ENCODE peak calls at places on chromosomes 6 and 20, in seven cellular contexts. One of them, this sample, is unnamed.

GRCh38 chr20:32439132-32439829 is 81.2 kb downstream of the ASXL1 start:
- DNase-seq in K562: no peak
- DNase-seq in breast epithelium: peak; percentile 13
- DNase-seq in cardiac muscle cell: peak; percentile 44
- DNase-seq in keratinocyte: no peak
- DNase-seq in OCI-LY7: no peak
- DNase-seq in astrocyte: peak; percentile 73
- DNase-seq in this sample: peak; percentile 53

GRCh38 chr6:134128146-134128545 is 75.7 kb upstream of the SLC2A12 start:
- DNase-seq in K562: no peak
- DNase-seq in breast epithelium: no peak
- DNase-seq in cardiac muscle cell: no peak
- DNase-seq in keratinocyte: no peak
- DNase-seq in OCI-LY7: no peak
- DNase-seq in astrocyte: no peak
- DNase-seq in this sample: no peak

GRCh38 chr20:63961664-63962425 is 5.6 kb upstream of the UCKL1 start:
- DNase-seq in K562: no peak
- DNase-seq in breast epithelium: no peak
- DNase-seq in cardiac muscle cell: no peak
- DNase-seq in keratinocyte: no peak
- DNase-seq in OCI-LY7: no peak
- DNase-seq in astrocyte: no peak
- DNase-seq in this sample: no peak

GRCh38 chr20:32966881-32967781 is 37.1 kb downstream of the SUN5 start:
- DNase-seq in K562: no peak
- DNase-seq in breast epithelium: peak; percentile 14
- DNase-seq in cardiac muscle cell: no peak
- DNase-seq in keratinocyte: no peak
- DNase-seq in OCI-LY7: no peak
- DNase-seq in astrocyte: no peak
- DNase-seq in this sample: no peak

GRCh38 chr20:8454137-8454712 is 322.2 kb downstream of the PLCB1 start:
- DNase-seq in K562: no peak
- DNase-seq in breast epithelium: no peak
- DNase-seq in cardiac muscle cell: peak; percentile 93
- DNase-seq in keratinocyte: no peak
- DNase-seq in OCI-LY7: peak; percentile 53
- DNase-seq in astrocyte: peak; percentile 93
- DNase-seq in this sample: peak; percentile 70

GRCh38 chr6:109760208-109760607 is 69.1 kb downstream of the FIG4 start:
- DNase-seq in K562: no peak
- DNase-seq in breast epithelium: no peak
- DNase-seq in cardiac muscle cell: no peak
- DNase-seq in keratinocyte: no peak
- DNase-seq in OCI-LY7: no peak
- DNase-seq in astrocyte: no peak
- DNase-seq in this sample: no peak

GRCh38 chr20:53216856-53217576 is 244.9 kb downstream of the TSHZ2 start:
- DNase-seq in K562: peak; percentile 83
- DNase-seq in breast epithelium: peak; percentile 58
- DNase-seq in cardiac muscle cell: peak; percentile 42
- DNase-seq in keratinocyte: no peak
- DNase-seq in OCI-LY7: peak; percentile 77
- DNase-seq in astrocyte: peak; percentile 45
- DNase-seq in this sample: no peak

GRCh38 chr6:23073851-23074250 is 504.5 kb downstream of the HDGFL1 start:
- DNase-seq in K562: no peak
- DNase-seq in breast epithelium: no peak
- DNase-seq in cardiac muscle cell: no peak
- DNase-seq in keratinocyte: no peak
- DNase-seq in OCI-LY7: no peak
- DNase-seq in astrocyte: no peak
- DNase-seq in this sample: no peak

GRCh38 chr6:166411721-166412151 is 29.0 kb upstream of the MPC1 start:
- DNase-seq in K562: no peak
- DNase-seq in breast epithelium: no peak
- DNase-seq in cardiac muscle cell: no peak
- DNase-seq in keratinocyte: no peak
- DNase-seq in OCI-LY7: no peak
- DNase-seq in astrocyte: no peak
- DNase-seq in this sample: no peak

GRCh38 chr6:166422201-166422940 is 39.6 kb upstream of the MPC1 start:
- DNase-seq in K562: no peak
- DNase-seq in breast epithelium: no peak
- DNase-seq in cardiac muscle cell: no peak
- DNase-seq in keratinocyte: no peak
- DNase-seq in OCI-LY7: no peak
- DNase-seq in astrocyte: no peak
- DNase-seq in this sample: no peak

GRCh38 chr6:17156112-17156921 is 54.5 kb downstream of the STMND1 start:
- DNase-seq in K562: peak; percentile 63
- DNase-seq in breast epithelium: peak; percentile 55
- DNase-seq in cardiac muscle cell: peak; percentile 90
- DNase-seq in keratinocyte: peak; percentile 44
- DNase-seq in OCI-LY7: peak; percentile 67
- DNase-seq in astrocyte: peak; percentile 65
- DNase-seq in this sample: peak; percentile 39

GRCh38 chr6:167937948-167938911 is 59.2 kb upstream of the KIF25 start:
- DNase-seq in K562: no peak
- DNase-seq in breast epithelium: no peak
- DNase-seq in cardiac muscle cell: no peak
- DNase-seq in keratinocyte: peak; percentile 80
- DNase-seq in OCI-LY7: no peak
- DNase-seq in astrocyte: no peak
- DNase-seq in this sample: no peak

GRCh38 chr6:24072038-24072746 is 53.8 kb upstream of the NRSN1 start:
- DNase-seq in K562: no peak
- DNase-seq in breast epithelium: no peak
- DNase-seq in cardiac muscle cell: no peak
- DNase-seq in keratinocyte: no peak
- DNase-seq in OCI-LY7: no peak
- DNase-seq in astrocyte: no peak
- DNase-seq in this sample: no peak

GRCh38 chr6:97129111-97129510 is 153.9 kb downstream of the MMS22L start:
- DNase-seq in K562: no peak
- DNase-seq in breast epithelium: no peak
- DNase-seq in cardiac muscle cell: peak; percentile 24
- DNase-seq in keratinocyte: no peak
- DNase-seq in OCI-LY7: no peak
- DNase-seq in astrocyte: no peak
- DNase-seq in this sample: no peak

GRCh38 chr6:641225-641985 is 15.5 kb downstream of the HUS1B start:
- DNase-seq in K562: no peak
- DNase-seq in breast epithelium: no peak
- DNase-seq in cardiac muscle cell: no peak
- DNase-seq in keratinocyte: no peak
- DNase-seq in OCI-LY7: no peak
- DNase-seq in astrocyte: no peak
- DNase-seq in this sample: no peak

GRCh38 chr6:33347816-33348215 is 30.3 kb upstream of the ZBTB22 start:
- DNase-seq in K562: no peak
- DNase-seq in breast epithelium: no peak
- DNase-seq in cardiac muscle cell: no peak
- DNase-seq in keratinocyte: no peak
- DNase-seq in OCI-LY7: no peak
- DNase-seq in astrocyte: no peak
- DNase-seq in this sample: no peak

GRCh38 chr6:33343953-33344611 is 26.5 kb upstream of the ZBTB22 start:
- DNase-seq in K562: no peak
- DNase-seq in breast epithelium: no peak
- DNase-seq in cardiac muscle cell: no peak
- DNase-seq in keratinocyte: no peak
- DNase-seq in OCI-LY7: peak; percentile 78
- DNase-seq in astrocyte: no peak
- DNase-seq in this sample: no peak

GRCh38 chr6:33339193-33339592 is 21.6 kb upstream of the ZBTB22 start:
- DNase-seq in K562: no peak
- DNase-seq in breast epithelium: no peak
- DNase-seq in cardiac muscle cell: no peak
- DNase-seq in keratinocyte: no peak
- DNase-seq in OCI-LY7: no peak
- DNase-seq in astrocyte: no peak
- DNase-seq in this sample: no peak

DNA sequence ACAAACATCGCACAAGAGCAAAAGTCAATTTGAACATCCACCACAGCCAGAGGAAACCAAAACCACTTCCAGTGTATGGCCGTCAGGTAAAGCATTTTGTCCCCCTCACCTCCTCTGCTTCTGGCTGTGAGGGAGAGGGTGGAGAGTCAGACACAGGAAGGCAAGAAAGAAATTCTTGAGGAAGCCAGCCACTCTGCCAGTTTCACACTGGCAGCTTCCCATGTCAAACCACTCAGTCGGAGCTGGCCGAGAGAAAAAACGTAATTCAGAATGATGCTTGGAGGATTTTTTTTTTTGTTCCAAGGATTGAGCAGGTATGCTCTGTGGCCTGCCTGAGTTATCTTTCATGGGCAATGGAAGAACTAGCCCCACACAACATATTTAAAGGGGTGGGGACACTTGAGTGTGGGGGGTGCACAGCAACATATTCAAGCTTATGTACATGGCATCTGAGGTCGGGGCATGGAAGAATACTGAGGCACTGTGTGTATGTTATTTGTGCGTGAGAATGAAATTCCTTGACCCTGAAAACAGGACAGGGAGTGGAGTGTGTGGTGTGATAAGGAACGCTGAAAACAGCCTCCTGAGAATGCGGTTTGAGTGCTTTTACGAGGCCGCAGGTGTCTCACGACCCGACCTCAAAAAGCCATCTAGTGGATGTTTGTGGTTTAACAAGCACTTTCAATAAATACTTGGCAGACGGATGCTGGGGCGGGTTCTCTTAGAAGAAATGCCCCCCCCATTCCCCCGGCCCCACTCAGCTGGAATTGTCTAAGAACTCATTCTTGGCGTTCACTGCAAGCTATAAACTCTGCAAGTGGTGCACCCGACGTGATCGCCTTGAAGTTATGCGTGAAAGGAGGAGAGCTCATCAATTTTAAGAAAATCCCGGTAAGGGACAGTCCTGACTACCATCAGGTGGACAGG is 27.5 kb upstream of the ZBTB22 start:
- DNase-seq in K562: peak; percentile 84
- DNase-seq in breast epithelium: peak; percentile 64
- DNase-seq in cardiac muscle cell: peak; percentile 84
- DNase-seq in keratinocyte: no peak
- DNase-seq in OCI-LY7: peak; percentile 91
- DNase-seq in astrocyte: peak; percentile 92
- DNase-seq in this sample: peak; percentile 86
- TF ChIP-seq CTCF in K562: peak; percentile 76
- TF ChIP-seq CTCF in breast epithelium: peak; percentile 63
- TF ChIP-seq CTCF in cardiac muscle cell: peak; percentile 56
- TF ChIP-seq CTCF in keratinocyte: peak; percentile 61
- TF ChIP-seq CTCF in OCI-LY7: peak; percentile 75
- TF ChIP-seq CTCF in astrocyte: peak; percentile 43
- TF ChIP-seq CTCF in this sample: peak; percentile 48

GRCh38 chr20:44620030-44620429 is 31.5 kb downstream of the ADA start:
- DNase-seq in K562: no peak
- DNase-seq in breast epithelium: no peak
- DNase-seq in cardiac muscle cell: no peak
- DNase-seq in keratinocyte: no peak
- DNase-seq in OCI-LY7: no peak
- DNase-seq in astrocyte: no peak
- DNase-seq in this sample: no peak
- H3K36me3 ChIP-seq in K562: no peaks in the 10 kb centered on the region
- H3K36me3 ChIP-seq in breast epithelium: no peaks in the 10 kb centered on the region
- H3K36me3 ChIP-seq in cardiac muscle cell: no peaks in the 10 kb centered on the region
- H3K36me3 ChIP-seq in keratinocyte: peaks cover 27% of the 10 kb centered on the region
- H3K36me3 ChIP-seq in OCI-LY7: peaks cover 98% of the 10 kb centered on the region
- H3K36me3 ChIP-seq in astrocyte: no peaks in the 10 kb centered on the region
- H3K36me3 ChIP-seq in this sample: peaks cover 43% of the 10 kb centered on the region

GRCh38 chr6:54266400-54266923 is 41.8 kb upstream of the TINAG start:
- DNase-seq in K562: no peak
- DNase-seq in breast epithelium: no peak
- DNase-seq in cardiac muscle cell: no peak
- DNase-seq in keratinocyte: no peak
- DNase-seq in OCI-LY7: peak; percentile 1
- DNase-seq in astrocyte: no peak
- DNase-seq in this sample: no peak
- TF ChIP-seq CTCF in K562: no peak
- TF ChIP-seq CTCF in breast epithelium: no peak
- TF ChIP-seq CTCF in cardiac muscle cell: no peak
- TF ChIP-seq CTCF in keratinocyte: no peak
- TF ChIP-seq CTCF in OCI-LY7: peak; percentile 36
- TF ChIP-seq CTCF in astrocyte: no peak
- TF ChIP-seq CTCF in this sample: no peak

GRCh38 chr6:160027076-160027475 is 58.2 kb downstream of the IGF2R start:
- DNase-seq in K562: no peak
- DNase-seq in breast epithelium: no peak
- DNase-seq in cardiac muscle cell: no peak
- DNase-seq in keratinocyte: no peak
- DNase-seq in OCI-LY7: no peak
- DNase-seq in astrocyte: no peak
- DNase-seq in this sample: no peak

GRCh38 chr6:160030103-160030502 is 61.2 kb downstream of the IGF2R start:
- DNase-seq in K562: no peak
- DNase-seq in breast epithelium: no peak
- DNase-seq in cardiac muscle cell: peak; percentile 96
- DNase-seq in keratinocyte: no peak
- DNase-seq in OCI-LY7: no peak
- DNase-seq in astrocyte: peak; percentile 96
- DNase-seq in this sample: peak; percentile 86

GRCh38 chr6:160029525-160029924 is 60.6 kb downstream of the IGF2R start:
- DNase-seq in K562: no peak
- DNase-seq in breast epithelium: no peak
- DNase-seq in cardiac muscle cell: no peak
- DNase-seq in keratinocyte: no peak
- DNase-seq in OCI-LY7: no peak
- DNase-seq in astrocyte: no peak
- DNase-seq in this sample: no peak

GRCh38 chr6:160027931-160028330 is 59.0 kb downstream of the IGF2R start:
- DNase-seq in K562: no peak
- DNase-seq in breast epithelium: no peak
- DNase-seq in cardiac muscle cell: no peak
- DNase-seq in keratinocyte: no peak
- DNase-seq in OCI-LY7: no peak
- DNase-seq in astrocyte: no peak
- DNase-seq in this sample: no peak

DNA sequence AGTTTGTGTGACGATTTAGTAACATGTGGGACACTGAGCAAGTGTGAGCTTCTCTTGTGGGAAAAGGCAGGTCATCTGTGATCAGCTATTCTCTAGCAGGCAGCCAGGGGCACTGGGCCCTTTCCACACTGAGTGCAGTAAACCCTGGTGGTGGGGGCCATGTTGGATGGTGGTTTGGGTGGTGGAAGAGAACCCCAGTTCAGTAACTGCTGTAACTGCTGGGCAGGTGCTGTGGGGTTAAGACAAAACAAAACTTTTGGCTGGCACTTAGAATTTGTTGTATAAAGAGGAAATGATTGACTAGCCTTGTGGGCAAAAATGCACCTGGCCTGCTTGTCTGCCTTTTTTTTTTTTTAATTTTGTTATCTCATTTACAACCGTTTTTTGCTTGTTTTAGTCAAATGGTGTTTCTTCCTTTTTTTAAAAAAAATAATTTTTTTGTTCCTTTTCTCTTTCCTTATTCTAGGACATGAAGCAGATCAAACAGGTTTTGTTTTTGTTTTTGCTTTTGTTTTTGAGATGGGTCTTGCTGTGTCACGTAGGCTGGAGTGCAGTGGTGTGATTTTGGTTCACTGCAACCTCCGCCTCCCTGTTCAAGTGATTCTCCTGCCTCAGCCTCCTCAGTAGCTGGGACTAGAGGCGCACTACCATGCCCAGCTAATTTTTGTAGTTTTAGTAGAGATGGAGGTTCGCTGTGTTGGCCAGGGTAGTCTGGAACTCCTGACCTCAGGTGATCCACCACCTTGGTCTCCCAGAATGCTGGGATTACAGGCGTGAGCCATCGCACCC is 59.8 kb downstream of the IGF2R start:
- DNase-seq in K562: no peak
- DNase-seq in breast epithelium: no peak
- DNase-seq in cardiac muscle cell: no peak
- DNase-seq in keratinocyte: no peak
- DNase-seq in OCI-LY7: peak; percentile 54
- DNase-seq in astrocyte: no peak
- DNase-seq in this sample: no peak
- H3K36me3 ChIP-seq in K562: peaks cover 97% of the 10 kb centered on the region
- H3K36me3 ChIP-seq in breast epithelium: no peaks in the 10 kb centered on the region
- H3K36me3 ChIP-seq in cardiac muscle cell: peaks cover 25% of the 10 kb centered on the region
- H3K36me3 ChIP-seq in keratinocyte: peaks cover 31% of the 10 kb centered on the region
- H3K36me3 ChIP-seq in OCI-LY7: peaks cover 36% of the 10 kb centered on the region
- H3K36me3 ChIP-seq in astrocyte: peaks cover 30% of the 10 kb centered on the region
- H3K36me3 ChIP-seq in this sample: peaks cover 22% of the 10 kb centered on the region

This sample was measured in BJ.